ENCODE peak calls at places on chromosomes 6 and 20, in five cellular contexts. G, I, N, U and T are unnamed samples.

GRCh38 chr6:132132420-132132819 is 181.2 kb upstream of the CCN2 start:
- DNase-seq in G (no peak), I (peak), N (no peak), U (peak), T (no peak)

GRCh38 chr6:35489995-35490791 is 6.7 kb downstream of the TEAD3 start:
- DNase-seq in G (peak), I (peak), N (peak), U (peak), T (peak)

GRCh38 chr20:50129662-50130345 is 16.9 kb upstream of the UBE2V1 start:
- DNase-seq in G (no peak), I (no peak), N (peak), U (no peak), T (no peak)

GRCh38 chr6:14274016-14274415 is 156.4 kb downstream of the CD83 start:
- DNase-seq in G (no peak), I (no peak), N (peak), U (no peak), T (no peak)

GRCh38 chr20:63253438-63254236 is 626 bp downstream of the NKAIN4 start:
- DNase-seq in G (no peak), I (no peak), N (peak), U (no peak), T (peak)

GRCh38 chr6:81808834-81809598 is 56.5 kb upstream of the TENT5A start:
- DNase-seq in G (no peak), I (peak), N (no peak), U (no peak), T (no peak)

GRCh38 chr20:15699431-15700146 is 873.7 kb downstream of the KIF16B start:
- DNase-seq in G (no peak), I (no peak), N (peak), U (no peak), T (no peak)

GRCh38 chr6:136914947-136915346 is 7.2 kb upstream of the SLC35D3 start:
- DNase-seq in G (no peak), I (no peak), N (no peak), U (no peak), T (no peak)

GRCh38 chr20:44008806-44009678 is 94.4 kb downstream of the TOX2 start:
- DNase-seq in G (no peak), I (no peak), N (no peak), U (no peak), T (no peak)

GRCh38 chr6:137297887-137298286 is 78.7 kb upstream of the IFNGR1 start:
- DNase-seq in G (no peak), I (peak), N (peak), U (peak), T (peak)

GRCh38 chr6:23245559-23245958 is 676.2 kb downstream of the HDGFL1 start:
- DNase-seq in G (no peak), I (peak), N (no peak), U (peak), T (no peak)

GRCh38 chr20:52192296-52193007 is 873 bp upstream of the ZFP64 start:
- DNase-seq in G (no peak), I (no peak), N (peak), U (peak), T (no peak)

GRCh38 chr6:90216081-90216977 is 80.3 kb downstream of the BACH2 start:
- DNase-seq in G (no peak), I (peak), N (peak), U (peak), T (no peak)

GRCh38 chr6:170007468-170008240 is 256.2 kb downstream of the ERMARD start:
- DNase-seq in G (no peak), I (no peak), N (peak), U (no peak), T (no peak)

GRCh38 chr6:113362542-113363430 is 494.4 kb upstream of the MARCKS start:
- DNase-seq in G (no peak), I (peak), N (no peak), U (peak), T (no peak)

DNA sequence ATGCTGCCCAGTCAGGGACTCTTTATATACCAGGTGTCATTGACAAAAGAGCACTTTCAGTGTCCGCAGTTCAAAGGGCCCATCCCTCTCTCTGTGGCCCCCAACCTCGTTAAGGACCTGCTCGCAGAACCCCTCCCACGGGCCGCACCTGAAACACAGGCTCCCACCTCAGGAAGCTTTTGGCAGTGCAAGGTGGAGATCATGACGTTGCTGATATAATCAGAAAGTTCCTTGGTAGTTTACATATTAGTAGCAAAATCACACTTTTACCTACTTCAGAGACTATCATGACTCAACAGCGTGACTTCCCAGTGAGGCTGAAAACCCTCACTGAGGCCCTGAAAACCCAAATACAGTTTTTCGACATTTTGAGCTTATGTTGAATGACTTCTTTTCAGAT is 4.1 kb downstream of the TTLL2 start:
- DNase-seq in G (no peak), I (no peak), N (peak), U (no peak), T (no peak)
- TF ChIP-seq CTCF in G (no peak), I (no peak), N (peak), U (no peak), T (no peak)

GRCh38 chr6:78942451-78942850 is 75.1 kb downstream of the IRAK1BP1 start:
- DNase-seq in G (no peak), I (peak), N (no peak), U (peak), T (no peak)
- TF ChIP-seq CTCF in G (no peak), I (no peak), N (no peak), U (no peak), T (no peak)

DNA sequence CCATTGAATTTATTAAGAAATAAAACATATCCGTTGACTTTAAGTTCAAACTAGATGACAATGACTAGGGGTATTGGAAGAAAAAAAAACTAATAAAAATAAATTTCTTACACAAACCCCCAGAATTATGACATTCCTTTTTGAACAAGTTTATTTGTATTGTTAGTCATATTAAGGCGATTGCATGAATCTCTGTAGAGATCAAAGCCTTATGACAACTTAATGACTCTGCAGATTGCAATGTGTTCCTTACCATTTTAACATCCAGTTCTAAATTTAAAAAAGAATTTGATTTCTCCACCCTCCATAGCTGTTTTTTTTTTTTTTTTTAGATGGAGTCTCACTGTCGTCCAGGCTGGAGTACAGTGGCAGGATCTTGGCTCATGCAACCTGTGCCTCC is 189.8 kb upstream of the CEP162 start:
- DNase-seq in G (no peak), I (peak), N (no peak), U (peak), T (no peak)
- TF ChIP-seq CTCF in G (no peak), I (no peak), N (no peak), U (no peak), T (no peak)

GRCh38 chr20:13995086-13995665 is at the start of gene MACROD2:
- DNase-seq in G (peak), I (peak), N (peak), U (peak), T (peak)
- TF ChIP-seq CTCF in G (no peak), I (no peak), N (no peak), U (no peak), T (peak)

DNA sequence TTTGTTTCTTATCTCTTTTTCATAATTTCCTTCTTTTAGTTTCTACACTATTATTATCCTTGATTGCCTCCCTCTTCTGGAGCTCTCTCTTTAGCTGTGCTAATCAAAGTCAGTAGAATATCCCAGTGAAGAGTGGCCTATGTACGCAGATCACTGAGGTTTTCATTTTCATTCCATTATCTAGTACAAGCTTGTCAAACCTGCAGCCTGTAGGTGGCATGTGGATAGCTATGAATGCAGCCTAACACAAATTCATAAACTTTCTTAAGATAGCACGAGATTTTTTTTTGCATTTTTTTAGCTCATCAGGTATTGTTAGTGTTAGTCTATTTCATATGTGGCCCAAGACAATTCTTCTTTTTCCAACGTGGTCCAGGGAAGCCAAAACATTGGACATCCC is 825.7 kb upstream of the MAP3K7 start:
- DNase-seq in G (no peak), I (peak), N (no peak), U (no peak), T (no peak)
- TF ChIP-seq CTCF in G (no peak), I (no peak), N (no peak), U (no peak), T (no peak)

GRCh38 chr6:6494677-6495076 is 93.8 kb upstream of the LY86 start:
- DNase-seq in G (peak), I (no peak), N (peak), U (no peak), T (peak)
- TF ChIP-seq CTCF in G (no peak), I (no peak), N (peak), U (no peak), T (peak)

GRCh38 chr6:54700158-54700557 is 146.4 kb upstream of the FAM83B start:
- DNase-seq in G (no peak), I (no peak), N (no peak), U (no peak), T (no peak)

GRCh38 chr6:54694928-54695532 is 151.5 kb upstream of the FAM83B start:
- DNase-seq in G (no peak), I (no peak), N (no peak), U (no peak), T (no peak)

GRCh38 chr6:54698974-54699373 is 147.6 kb upstream of the FAM83B start:
- DNase-seq in G (no peak), I (no peak), N (no peak), U (no peak), T (no peak)

GRCh38 chr6:54695815-54696214 is 150.8 kb upstream of the FAM83B start:
- DNase-seq in G (no peak), I (no peak), N (no peak), U (no peak), T (no peak)

GRCh38 chr6:54697423-54697822 is 149.1 kb upstream of the FAM83B start:
- DNase-seq in G (no peak), I (peak), N (no peak), U (no peak), T (no peak)
- TF ChIP-seq CTCF in G (no peak), I (peak), N (peak), U (peak), T (peak)